ENCODE peak calls at places on chromosomes 4 and X, in five cellular contexts. One of them, this sample, is unnamed.

GRCh38 chr4:114081783-114082182 is 102.3 kb upstream of the ARSJ start:
- DNase-seq in HFF-Myc: no peak
- DNase-seq in heart right ventricle: no peak
- DNase-seq in brain microvascular endothelial cell: no peak
- DNase-seq in foreskin fibroblast: no peak
- DNase-seq in this sample: no peak

GRCh38 chrX:69158166-69159040 is 6.8 kb downstream of the PJA1 start:
- DNase-seq in HFF-Myc: no peak
- DNase-seq in heart right ventricle: peak; percentile 73
- DNase-seq in brain microvascular endothelial cell: peak; percentile 63
- DNase-seq in foreskin fibroblast: peak; percentile 74
- DNase-seq in this sample: no peak

GRCh38 chrX:148698221-148698620 is 197.8 kb downstream of the AFF2 start:
- DNase-seq in HFF-Myc: no peak
- DNase-seq in heart right ventricle: no peak
- DNase-seq in brain microvascular endothelial cell: no peak
- DNase-seq in foreskin fibroblast: no peak
- DNase-seq in this sample: no peak

GRCh38 chrX:129772796-129773431 is 6.8 kb upstream of the SASH3 start:
- DNase-seq in HFF-Myc: no peak
- DNase-seq in heart right ventricle: peak; percentile 42
- DNase-seq in brain microvascular endothelial cell: no peak
- DNase-seq in foreskin fibroblast: no peak
- DNase-seq in this sample: no peak

GRCh38 chr4:7366180-7366957 is 68.4 kb downstream of the PSAPL1 start:
- DNase-seq in HFF-Myc: no peak
- DNase-seq in heart right ventricle: no peak
- DNase-seq in brain microvascular endothelial cell: no peak
- DNase-seq in foreskin fibroblast: no peak
- DNase-seq in this sample: no peak

GRCh38 chr4:118867311-118868067 is 21.2 kb upstream of the SYNPO2 start:
- DNase-seq in HFF-Myc: no peak
- DNase-seq in heart right ventricle: no peak
- DNase-seq in brain microvascular endothelial cell: no peak
- DNase-seq in foreskin fibroblast: peak; percentile 75
- DNase-seq in this sample: no peak

GRCh38 chrX:141714680-141715079 is 16.1 kb upstream of the SPANXD start:
- DNase-seq in HFF-Myc: no peak
- DNase-seq in heart right ventricle: no peak
- DNase-seq in brain microvascular endothelial cell: no peak
- DNase-seq in foreskin fibroblast: no peak
- DNase-seq in this sample: no peak

GRCh38 chr4:41797260-41797659 is 48.7 kb upstream of the PHOX2B start:
- DNase-seq in HFF-Myc: no peak
- DNase-seq in heart right ventricle: no peak
- DNase-seq in brain microvascular endothelial cell: no peak
- DNase-seq in foreskin fibroblast: no peak
- DNase-seq in this sample: no peak

GRCh38 chrX:140157611-140158010 is 192.3 kb upstream of the CXorf66 start:
- DNase-seq in HFF-Myc: no peak
- DNase-seq in heart right ventricle: no peak
- DNase-seq in brain microvascular endothelial cell: peak; percentile 1
- DNase-seq in foreskin fibroblast: peak; percentile 1
- DNase-seq in this sample: no peak

GRCh38 chr4:52824603-52825310 is 37.4 kb upstream of the RASL11B start:
- DNase-seq in HFF-Myc: peak; percentile 94
- DNase-seq in heart right ventricle: peak; percentile 53
- DNase-seq in brain microvascular endothelial cell: no peak
- DNase-seq in foreskin fibroblast: peak; percentile 91
- DNase-seq in this sample: no peak

GRCh38 chrX:9874483-9874882 is 88.3 kb downstream of the SHROOM2 start:
- DNase-seq in HFF-Myc: no peak
- DNase-seq in heart right ventricle: no peak
- DNase-seq in brain microvascular endothelial cell: no peak
- DNase-seq in foreskin fibroblast: no peak
- DNase-seq in this sample: no peak

GRCh38 chr4:8269535-8270417 is at the start of gene HTRA3:
- DNase-seq in HFF-Myc: no peak
- DNase-seq in heart right ventricle: peak; percentile 56
- DNase-seq in brain microvascular endothelial cell: no peak
- DNase-seq in foreskin fibroblast: peak; percentile 41
- DNase-seq in this sample: no peak

GRCh38 chr4:86919824-86920223 is 15.0 kb upstream of the AFF1 start:
- DNase-seq in HFF-Myc: no peak
- DNase-seq in heart right ventricle: no peak
- DNase-seq in brain microvascular endothelial cell: peak; percentile 77
- DNase-seq in foreskin fibroblast: peak; percentile 54
- DNase-seq in this sample: no peak

GRCh38 chr4:5940470-5941203 is 47.8 kb upstream of the CRMP1 start:
- DNase-seq in HFF-Myc: peak; percentile 9
- DNase-seq in heart right ventricle: no peak
- DNase-seq in brain microvascular endothelial cell: peak; percentile 11
- DNase-seq in foreskin fibroblast: no peak
- DNase-seq in this sample: peak; percentile 13

GRCh38 chr4:151931563-151931962 is 170.8 kb upstream of the GATB start:
- DNase-seq in HFF-Myc: no peak
- DNase-seq in heart right ventricle: no peak
- DNase-seq in brain microvascular endothelial cell: no peak
- DNase-seq in foreskin fibroblast: no peak
- DNase-seq in this sample: no peak

GRCh38 chr4:2304877-2305561 is 43.1 kb upstream of the MXD4 start:
- DNase-seq in HFF-Myc: no peak
- DNase-seq in heart right ventricle: no peak
- DNase-seq in brain microvascular endothelial cell: no peak
- DNase-seq in foreskin fibroblast: no peak
- DNase-seq in this sample: no peak

GRCh38 chr4:94746746-94747145 is 11.0 kb upstream of the BMPR1B start:
- DNase-seq in HFF-Myc: no peak
- DNase-seq in heart right ventricle: no peak
- DNase-seq in brain microvascular endothelial cell: no peak
- DNase-seq in foreskin fibroblast: no peak
- DNase-seq in this sample: no peak

GRCh38 chrX:102651968-102652744 is 873 bp downstream of the GPRASP1 start:
- DNase-seq in HFF-Myc: no peak
- DNase-seq in heart right ventricle: peak; percentile 43
- DNase-seq in brain microvascular endothelial cell: peak; percentile 33
- DNase-seq in foreskin fibroblast: peak; percentile 55
- DNase-seq in this sample: no peak

GRCh38 chr4:83320548-83320947 is 14.1 kb downstream of the HPSE start:
- DNase-seq in HFF-Myc: no peak
- DNase-seq in heart right ventricle: peak; percentile 45
- DNase-seq in brain microvascular endothelial cell: peak; percentile 32
- DNase-seq in foreskin fibroblast: peak; percentile 77
- DNase-seq in this sample: no peak

GRCh38 chrX:101369687-101370086 is 16.3 kb downstream of the BTK start:
- DNase-seq in HFF-Myc: no peak
- DNase-seq in heart right ventricle: no peak
- DNase-seq in brain microvascular endothelial cell: no peak
- DNase-seq in foreskin fibroblast: no peak
- DNase-seq in this sample: no peak

GRCh38 chrX:65551086-65551485 is 16.5 kb upstream of the LAS1L start:
- DNase-seq in HFF-Myc: no peak
- DNase-seq in heart right ventricle: no peak
- DNase-seq in brain microvascular endothelial cell: no peak
- DNase-seq in foreskin fibroblast: no peak
- DNase-seq in this sample: no peak

GRCh38 chr4:183554878-183555585 is 50.2 kb downstream of the ING2 start:
- DNase-seq in HFF-Myc: no peak
- DNase-seq in heart right ventricle: no peak
- DNase-seq in brain microvascular endothelial cell: no peak
- DNase-seq in foreskin fibroblast: no peak
- DNase-seq in this sample: no peak

GRCh38 chr4:118356731-118357130 is 3.9 kb upstream of the PRSS12 start:
- DNase-seq in HFF-Myc: no peak
- DNase-seq in heart right ventricle: no peak
- DNase-seq in brain microvascular endothelial cell: no peak
- DNase-seq in foreskin fibroblast: peak; percentile 70
- DNase-seq in this sample: no peak

GRCh38 chr4:186666252-186666651 is 57.4 kb downstream of the FAT1 start:
- DNase-seq in HFF-Myc: no peak
- DNase-seq in heart right ventricle: no peak
- DNase-seq in brain microvascular endothelial cell: no peak
- DNase-seq in foreskin fibroblast: no peak
- DNase-seq in this sample: no peak

GRCh38 chrX:118502121-118502794 is 6.6 kb downstream of the DOCK11 start:
- DNase-seq in HFF-Myc: no peak
- DNase-seq in heart right ventricle: no peak
- DNase-seq in brain microvascular endothelial cell: no peak
- DNase-seq in foreskin fibroblast: no peak
- DNase-seq in this sample: no peak

GRCh38 chrX:102744307-102744706 is 23.8 kb downstream of the GPRASP3 start:
- DNase-seq in HFF-Myc: no peak
- DNase-seq in heart right ventricle: no peak
- DNase-seq in brain microvascular endothelial cell: no peak
- DNase-seq in foreskin fibroblast: no peak
- DNase-seq in this sample: no peak

GRCh38 chrX:104566921-104567501 is 1.0 kb downstream of the IL1RAPL2 start:
- DNase-seq in HFF-Myc: no peak
- DNase-seq in heart right ventricle: no peak
- DNase-seq in brain microvascular endothelial cell: no peak
- DNase-seq in foreskin fibroblast: peak; percentile 2
- DNase-seq in this sample: no peak

GRCh38 chrX:104564921-104565703 is 887 bp upstream of the IL1RAPL2 start:
- DNase-seq in HFF-Myc: no peak
- DNase-seq in heart right ventricle: no peak
- DNase-seq in brain microvascular endothelial cell: no peak
- DNase-seq in foreskin fibroblast: no peak
- DNase-seq in this sample: no peak

GRCh38 chrX:104567506-104567905 is 1.5 kb downstream of the IL1RAPL2 start:
- DNase-seq in HFF-Myc: no peak
- DNase-seq in heart right ventricle: no peak
- DNase-seq in brain microvascular endothelial cell: no peak
- DNase-seq in foreskin fibroblast: peak; percentile 0
- DNase-seq in this sample: no peak

GRCh38 chrX:104564335-104564734 is 1.7 kb upstream of the IL1RAPL2 start:
- DNase-seq in HFF-Myc: no peak
- DNase-seq in heart right ventricle: no peak
- DNase-seq in brain microvascular endothelial cell: no peak
- DNase-seq in foreskin fibroblast: no peak
- DNase-seq in this sample: no peak

DNA sequence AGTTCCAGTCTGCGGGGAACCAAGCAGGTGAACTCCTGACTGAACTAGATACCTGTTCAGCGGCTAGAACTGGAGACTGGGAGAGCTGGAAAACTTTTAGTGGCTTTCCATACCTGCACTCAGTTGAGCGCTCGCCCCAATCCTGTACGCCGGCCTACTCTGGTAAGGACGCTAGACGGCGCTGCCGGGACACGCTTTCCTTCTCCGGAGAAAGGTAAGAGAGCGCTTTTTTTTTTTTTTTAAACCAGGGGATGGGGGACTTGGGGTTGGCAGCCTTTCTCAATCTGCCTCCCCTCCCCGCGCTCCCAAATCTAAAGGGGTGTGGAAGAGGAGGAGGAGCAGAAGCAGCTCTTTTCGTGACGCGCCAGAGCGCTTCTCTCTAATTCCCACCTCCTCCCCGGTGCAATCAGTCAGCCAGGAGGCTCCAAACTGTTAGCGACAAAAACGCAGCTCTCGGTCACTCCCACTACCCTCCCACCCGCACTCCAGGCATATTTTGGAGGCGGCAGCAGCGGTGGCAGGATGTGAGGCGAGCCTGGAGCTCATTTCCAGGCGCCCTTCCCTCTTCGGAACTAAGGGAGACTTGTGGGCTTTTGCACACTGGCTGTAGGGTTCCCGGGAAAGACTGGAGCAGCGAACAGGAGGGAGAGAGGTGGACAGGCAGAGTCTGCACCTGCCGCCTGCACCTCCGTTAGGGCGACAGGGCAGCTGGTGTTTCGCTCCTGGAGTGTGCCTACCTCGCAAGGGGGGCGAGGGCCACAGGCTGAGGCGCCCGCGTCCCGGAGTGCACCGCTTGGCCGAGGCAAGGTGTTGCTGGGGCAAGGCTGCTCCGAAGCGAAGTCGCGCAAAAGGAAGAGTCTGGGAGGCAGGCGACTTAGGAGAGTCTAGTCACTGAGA is at the start of gene IL1RAPL2:
- DNase-seq in HFF-Myc: no peak
- DNase-seq in heart right ventricle: peak; percentile 4
- DNase-seq in brain microvascular endothelial cell: no peak
- DNase-seq in foreskin fibroblast: peak; percentile 13
- DNase-seq in this sample: no peak
- H3K4me3 ChIP-seq in HFF-Myc: no peak within 1 kb of the TSS
- H3K4me3 ChIP-seq in heart right ventricle: peak within 1 kb of the TSS; percentile 23
- H3K4me3 ChIP-seq in brain microvascular endothelial cell: no peak within 1 kb of the TSS
- H3K4me3 ChIP-seq in foreskin fibroblast: no peak within 1 kb of the TSS
- H3K4me3 ChIP-seq in this sample: no peak within 1 kb of the TSS

DNA sequence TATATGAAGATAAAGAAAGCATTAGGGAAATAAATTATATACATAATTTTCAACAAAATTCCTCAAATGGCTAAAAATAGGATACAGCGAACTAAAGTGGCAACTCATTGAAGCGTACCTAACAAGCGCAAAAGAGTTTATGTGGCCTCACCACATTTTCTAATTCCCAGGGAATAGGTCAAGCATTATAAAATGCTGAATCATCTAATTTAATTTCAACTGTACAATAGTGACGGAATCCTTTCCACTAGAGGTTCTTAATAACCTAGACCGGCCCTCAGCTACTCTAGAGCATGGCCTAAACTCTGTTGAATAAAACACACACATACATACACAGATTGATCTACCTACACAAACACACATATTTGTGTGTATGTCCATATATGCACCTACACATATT is 29.1 kb downstream of the CXXC4 start:
- DNase-seq in HFF-Myc: no peak
- DNase-seq in heart right ventricle: no peak
- DNase-seq in brain microvascular endothelial cell: no peak
- DNase-seq in foreskin fibroblast: no peak
- DNase-seq in this sample: no peak
- H3K4me3 ChIP-seq in HFF-Myc: no peak overlapping the region
- H3K4me3 ChIP-seq in heart right ventricle: no peak overlapping the region
- H3K4me3 ChIP-seq in brain microvascular endothelial cell: no peak overlapping the region
- H3K4me3 ChIP-seq in foreskin fibroblast: no peak overlapping the region
- H3K4me3 ChIP-seq in this sample: no peak overlapping the region

GRCh38 chr4:167238226-167238625 is 3.9 kb upstream of the SPOCK3 start:
- DNase-seq in HFF-Myc: no peak
- DNase-seq in heart right ventricle: no peak
- DNase-seq in brain microvascular endothelial cell: no peak
- DNase-seq in foreskin fibroblast: no peak
- DNase-seq in this sample: no peak

GRCh38 chr4:167233523-167234387 is 539 bp downstream of the SPOCK3 start:
- DNase-seq in HFF-Myc: no peak
- DNase-seq in heart right ventricle: no peak
- DNase-seq in brain microvascular endothelial cell: peak; percentile 2
- DNase-seq in foreskin fibroblast: peak; percentile 30
- DNase-seq in this sample: no peak

GRCh38 chr4:167230744-167231143 is 3.5 kb downstream of the SPOCK3 start:
- DNase-seq in HFF-Myc: no peak
- DNase-seq in heart right ventricle: no peak
- DNase-seq in brain microvascular endothelial cell: no peak
- DNase-seq in foreskin fibroblast: no peak
- DNase-seq in this sample: no peak

GRCh38 chr4:167232805-167233522 is 1.3 kb downstream of the SPOCK3 start:
- DNase-seq in HFF-Myc: no peak
- DNase-seq in heart right ventricle: no peak
- DNase-seq in brain microvascular endothelial cell: no peak
- DNase-seq in foreskin fibroblast: peak; percentile 0
- DNase-seq in this sample: no peak

GRCh38 chr4:167234388-167234881 is at the start of gene SPOCK3:
- DNase-seq in HFF-Myc: no peak
- DNase-seq in heart right ventricle: peak; percentile 4
- DNase-seq in brain microvascular endothelial cell: peak; percentile 4
- DNase-seq in foreskin fibroblast: peak; percentile 66
- DNase-seq in this sample: peak; percentile 18
- H3K4me3 ChIP-seq in HFF-Myc: peak within 1 kb of the TSS; percentile 18
- H3K4me3 ChIP-seq in heart right ventricle: peak within 1 kb of the TSS; percentile 44
- H3K4me3 ChIP-seq in brain microvascular endothelial cell: peak within 1 kb of the TSS; percentile 68
- H3K4me3 ChIP-seq in foreskin fibroblast: peak within 1 kb of the TSS; percentile 5
- H3K4me3 ChIP-seq in this sample: peak within 1 kb of the TSS; percentile 59

GRCh38 chrX:826026-826425 is 195.4 kb downstream of the SHOX start:
- DNase-seq in HFF-Myc: peak; percentile 32
- DNase-seq in heart right ventricle: no peak
- DNase-seq in brain microvascular endothelial cell: peak; percentile 60
- DNase-seq in foreskin fibroblast: peak; percentile 74
- DNase-seq in this sample: no peak
- H3K4me3 ChIP-seq in HFF-Myc: peak overlapping the region; percentile 19
- H3K4me3 ChIP-seq in heart right ventricle: no peak overlapping the region
- H3K4me3 ChIP-seq in brain microvascular endothelial cell: no peak overlapping the region
- H3K4me3 ChIP-seq in foreskin fibroblast: peak overlapping the region; percentile 20
- H3K4me3 ChIP-seq in this sample: no peak overlapping the region